ENCODE peak calls at places on chromosomes 2 and 18, in four cellular contexts. K, N, H and Y are unnamed samples.

GRCh38 chr2:120323807-120324399 is 22.0 kb upstream of the INHBB start:
- DNase-seq in K (no peak), N (no peak), H (no peak), Y (no peak)

GRCh38 chr2:84022810-84023431 is 436.2 kb downstream of the SUCLG1 start:
- DNase-seq in K (no peak), N (peak; percentile 55), H (no peak), Y (peak; percentile 88)

GRCh38 chr2:239444626-239445625 is 44.1 kb upstream of the HDAC4 start:
- DNase-seq in K (no peak), N (no peak), H (no peak), Y (no peak)

GRCh38 chr2:108927936-108928659 is 60.9 kb downstream of the EDAR start:
- DNase-seq in K (peak; percentile 55), N (peak; percentile 72), H (peak; percentile 50), Y (peak; percentile 78)

GRCh38 chr2:22175002-22175401 is 1051.2 kb downstream of the TDRD15 start:
- DNase-seq in K (no peak), N (no peak), H (no peak), Y (no peak)

GRCh38 chr18:9389706-9390105 is 55.1 kb downstream of the TWSG1 start:
- DNase-seq in K (no peak), N (no peak), H (no peak), Y (no peak)

GRCh38 chr2:50649626-50650397 is 382.1 kb downstream of the NRXN1 start:
- DNase-seq in K (no peak), N (no peak), H (no peak), Y (no peak)

GRCh38 chr2:28343971-28344715 is 48.5 kb upstream of the FOSL2 start:
- DNase-seq in K (no peak), N (no peak), H (no peak), Y (no peak)